ENCODE peak calls at places on chromosome 5, in nine cellular contexts. P is NCI-H1092; B is stimulated activated CD4-positive, alpha-beta T cell treated with anti-CD3 and anti-CD28 coated beads, Interleukin-2, amount 100 ng/mL, for 48 hours; N is activated gamma-delta T cell; K is adrenal gland; U is activated CD4-positive, alpha-beta T cell treated with anti-CD3 and anti-CD28 coated beads for 48 hours; C is coronary artery; V is T-helper 2 cell; J is GM12865. Z is an unnamed sample.

GRCh38 chr5:105101597-105101996 is 1539.0 kb upstream of the NUDT12 start:
- DNase-seq in P (no peak), B (no peak), N (no peak), K (no peak), U (no peak), C (no peak), V (no peak), J (no peak), Z (peak; percentile 63)

GRCh38 chr5:50667653-50668403 is 1.4 kb downstream of the PARP8 start:
- DNase-seq in P (peak; percentile 36), B (peak; percentile 77), N (peak; percentile 74), K (peak; percentile 62), U (peak; percentile 88), C (peak; percentile 79), V (peak; percentile 83), J (peak; percentile 90), Z (peak; percentile 89)

GRCh38 chr5:124979174-124979573 is 232.7 kb upstream of the ZNF608 start:
- DNase-seq in P (no peak), B (no peak), N (no peak), K (no peak), U (no peak), C (no peak), V (no peak), J (no peak), Z (peak; percentile 68)

GRCh38 chr5:105677291-105677690 is 1993.4 kb downstream of the EFNA5 start:
- DNase-seq in P (no peak), B (no peak), N (no peak), K (no peak), U (no peak), C (no peak), V (no peak), J (no peak), Z (no peak)

GRCh38 chr5:34728236-34728635 is 72.1 kb downstream of the RAI14 start:
- DNase-seq in P (no peak), B (no peak), N (no peak), K (no peak), U (no peak), C (no peak), V (no peak), J (no peak), Z (no peak)

GRCh38 chr5:84168841-84169240 is 215.8 kb downstream of the EDIL3 start:
- DNase-seq in P (no peak), B (no peak), N (no peak), K (no peak), U (no peak), C (no peak), V (no peak), J (no peak), Z (no peak)

GRCh38 chr5:72363146-72363802 is 43.1 kb downstream of the PTCD2 start:
- DNase-seq in P (no peak), B (no peak), N (no peak), K (no peak), U (no peak), C (no peak), V (no peak), J (no peak), Z (no peak)

GRCh38 chr5:21802869-21803490 is 1050.2 kb downstream of the CDH12 start:
- DNase-seq in P (peak; percentile 2), B (no peak), N (no peak), K (no peak), U (no peak), C (no peak), V (no peak), J (peak; percentile 3), Z (peak; percentile 28)

GRCh38 chr5:40694433-40694832 is 14.7 kb downstream of the PTGER4 start:
- DNase-seq in P (no peak), B (no peak), N (no peak), K (no peak), U (no peak), C (no peak), V (no peak), J (no peak), Z (no peak)

GRCh38 chr5:37435261-37435660 is 56.1 kb downstream of the WDR70 start:
- DNase-seq in P (no peak), B (no peak), N (no peak), K (no peak), U (no peak), C (no peak), V (no peak), J (no peak), Z (no peak)

GRCh38 chr5:135667662-135668061 is 88.9 kb upstream of the CXCL14 start:
- DNase-seq in P (no peak), B (no peak), N (no peak), K (no peak), U (no peak), C (no peak), V (no peak), J (no peak), Z (no peak)

GRCh38 chr5:41968153-41968723 is 43.2 kb downstream of the FBXO4 start:
- DNase-seq in P (no peak), B (no peak), N (no peak), K (no peak), U (no peak), C (no peak), V (no peak), J (no peak), Z (no peak)

GRCh38 chr5:57207681-57208080 is 33.8 kb downstream of the GPBP1 start:
- DNase-seq in P (no peak), B (no peak), N (no peak), K (peak; percentile 65), U (no peak), C (peak; percentile 76), V (no peak), J (no peak), Z (no peak)

GRCh38 chr5:143887901-143888648 is 76.1 kb downstream of the HMHB1 start:
- DNase-seq in P (no peak), B (no peak), N (no peak), K (no peak), U (no peak), C (no peak), V (no peak), J (no peak), Z (no peak)

GRCh38 chr5:22837803-22838202 is 15.3 kb downstream of the CDH12 start:
- DNase-seq in P (no peak), B (no peak), N (no peak), K (no peak), U (no peak), C (no peak), V (no peak), J (no peak), Z (no peak)

GRCh38 chr5:84017704-84018240 is 297.1 kb upstream of the HAPLN1 start:
- DNase-seq in P (no peak), B (no peak), N (no peak), K (no peak), U (no peak), C (no peak), V (no peak), J (no peak), Z (no peak)

GRCh38 chr5:39420482-39421145 is 4.2 kb downstream of the DAB2 start:
- DNase-seq in P (no peak), B (no peak), N (no peak), K (peak; percentile 82), U (no peak), C (peak; percentile 84), V (no peak), J (no peak), Z (peak; percentile 30)

GRCh38 chr5:141992349-141992963 is 20.4 kb downstream of the GNPDA1 start:
- DNase-seq in P (peak; percentile 43), B (peak; percentile 87), N (no peak), K (peak; percentile 83), U (peak; percentile 87), C (no peak), V (peak; percentile 64), J (peak; percentile 73), Z (peak; percentile 84)

GRCh38 chr5:37836173-37837100 is 3.4 kb downstream of the GDNF start:
- DNase-seq in P (no peak), B (no peak), N (no peak), K (peak; percentile 13), U (no peak), C (no peak), V (no peak), J (no peak), Z (no peak)

GRCh38 chr5:84494453-84494852 is 109.8 kb upstream of the EDIL3 start:
- DNase-seq in P (no peak), B (no peak), N (no peak), K (no peak), U (no peak), C (no peak), V (no peak), J (no peak), Z (no peak)

GRCh38 chr5:65055938-65056337 is 287.2 kb downstream of the CWC27 start:
- DNase-seq in P (no peak), B (no peak), N (no peak), K (no peak), U (no peak), C (no peak), V (no peak), J (no peak), Z (no peak)

GRCh38 chr5:110956280-110956912 is 115.1 kb upstream of the TSLP start:
- DNase-seq in P (no peak), B (no peak), N (no peak), K (no peak), U (no peak), C (no peak), V (no peak), J (no peak), Z (no peak)

GRCh38 chr5:150642991-150643710 is 2.7 kb downstream of the SYNPO start:
- DNase-seq in P (no peak), B (no peak), N (no peak), K (no peak), U (no peak), C (no peak), V (no peak), J (no peak), Z (no peak)

GRCh38 chr5:59152701-59153245 is 569.9 kb downstream of the RAB3C start:
- DNase-seq in P (no peak), B (no peak), N (no peak), K (no peak), U (no peak), C (no peak), V (no peak), J (peak; percentile 48), Z (no peak)

GRCh38 chr5:134784241-134784920 is 25.8 kb downstream of the DDX46 start:
- DNase-seq in P (no peak), B (no peak), N (no peak), K (no peak), U (no peak), C (no peak), V (no peak), J (peak; percentile 18), Z (no peak)

Z was measured in hepatocyte.